ENCODE peak calls at places on chromosomes 11 and 22, in eight cellular contexts. D is uterus; P is CD4-positive, alpha-beta T cell; W is sigmoid colon; A is WTC11; S is nephron progenitor cell; Z is HFFc6; V is AG09309. B is an unnamed sample.

GRCh38 chr11:8019671-8020597 is 32.8 kb downstream of the EIF3F start:
- DNase-seq in D (peak; percentile 55), P (peak; percentile 32), W (no peak), A (no peak), S (peak; percentile 48), Z (peak; percentile 28), V (no peak), B (no peak)

GRCh38 chr11:109864161-109864661 is 229.0 kb upstream of the ZC3H12C start:
- DNase-seq in D (no peak), P (no peak), W (no peak), A (no peak), S (peak; percentile 3), Z (no peak), V (no peak), B (no peak)

GRCh38 chr11:68026391-68027105 is 3.9 kb upstream of the NDUFS8 start:
- DNase-seq in D (no peak), P (no peak), W (no peak), A (no peak), S (no peak), Z (no peak), V (no peak), B (no peak)

GRCh38 chr11:62020661-62021060 is 53.2 kb upstream of the FTH1 start:
- DNase-seq in D (no peak), P (no peak), W (peak; percentile 46), A (no peak), S (no peak), Z (no peak), V (no peak), B (no peak)

GRCh38 chr22:44372611-44373010 is 59.9 kb upstream of the SHISAL1 start:
- DNase-seq in D (no peak), P (no peak), W (peak; percentile 47), A (peak; percentile 1), S (no peak), Z (no peak), V (no peak), B (no peak)

GRCh38 chr22:35541254-35541748 is 670 bp downstream of the RASD2 start:
- DNase-seq in D (no peak), P (no peak), W (no peak), A (peak; percentile 46), S (peak; percentile 60), Z (no peak), V (no peak), B (no peak)

GRCh38 chr22:36075230-36075629 is 46.6 kb upstream of the RBFOX2 start:
- DNase-seq in D (no peak), P (no peak), W (no peak), A (no peak), S (no peak), Z (no peak), V (no peak), B (no peak)

GRCh38 chr11:46674463-46675287 is 25.7 kb downstream of the ARHGAP1 start:
- DNase-seq in D (no peak), P (peak; percentile 18), W (peak; percentile 40), A (peak; percentile 82), S (peak; percentile 43), Z (no peak), V (no peak), B (no peak)

GRCh38 chr22:28547132-28547842 is 132.4 kb downstream of the TTC28 start:
- DNase-seq in D (no peak), P (no peak), W (no peak), A (no peak), S (no peak), Z (peak; percentile 74), V (peak; percentile 59), B (no peak)

GRCh38 chr22:36930041-36930935 is 16.9 kb downstream of the CSF2RB start:
- DNase-seq in D (no peak), P (no peak), W (no peak), A (no peak), S (peak; percentile 55), Z (no peak), V (no peak), B (no peak)

GRCh38 chr11:31940396-31941037 is 129.4 kb upstream of the PAX6 start:
- DNase-seq in D (no peak), P (no peak), W (no peak), A (no peak), S (no peak), Z (peak; percentile 23), V (no peak), B (no peak)

GRCh38 chr11:11459578-11459977 is 106.5 kb upstream of the CSNK2A3 start:
- DNase-seq in D (no peak), P (no peak), W (no peak), A (no peak), S (no peak), Z (no peak), V (no peak), B (no peak)

GRCh38 chr22:35070451-35071093 is 4.6 kb downstream of the ISX start:
- DNase-seq in D (no peak), P (no peak), W (no peak), A (no peak), S (no peak), Z (no peak), V (no peak), B (no peak)

GRCh38 chr11:130166457-130166784 is 6.8 kb downstream of the ST14 start:
- DNase-seq in D (no peak), P (no peak), W (no peak), A (no peak), S (no peak), Z (peak; percentile 91), V (peak; percentile 80), B (no peak)

GRCh38 chr11:45596571-45596970 is 68.9 kb downstream of the CHST1 start:
- DNase-seq in D (no peak), P (no peak), W (peak; percentile 42), A (no peak), S (no peak), Z (no peak), V (no peak), B (no peak)

GRCh38 chr22:23036684-23037428 is 33.5 kb upstream of the GNAZ start:
- DNase-seq in D (no peak), P (no peak), W (no peak), A (no peak), S (no peak), Z (peak; percentile 64), V (peak; percentile 7), B (no peak)

GRCh38 chr22:29269731-29270474 is 1.8 kb downstream of the EWSR1 start:
- DNase-seq in D (no peak), P (no peak), W (no peak), A (no peak), S (no peak), Z (no peak), V (no peak), B (no peak)

GRCh38 chr11:23924226-23924625 is 572.6 kb upstream of the LUZP2 start:
- DNase-seq in D (no peak), P (no peak), W (no peak), A (no peak), S (no peak), Z (no peak), V (no peak), B (no peak)

DNA sequence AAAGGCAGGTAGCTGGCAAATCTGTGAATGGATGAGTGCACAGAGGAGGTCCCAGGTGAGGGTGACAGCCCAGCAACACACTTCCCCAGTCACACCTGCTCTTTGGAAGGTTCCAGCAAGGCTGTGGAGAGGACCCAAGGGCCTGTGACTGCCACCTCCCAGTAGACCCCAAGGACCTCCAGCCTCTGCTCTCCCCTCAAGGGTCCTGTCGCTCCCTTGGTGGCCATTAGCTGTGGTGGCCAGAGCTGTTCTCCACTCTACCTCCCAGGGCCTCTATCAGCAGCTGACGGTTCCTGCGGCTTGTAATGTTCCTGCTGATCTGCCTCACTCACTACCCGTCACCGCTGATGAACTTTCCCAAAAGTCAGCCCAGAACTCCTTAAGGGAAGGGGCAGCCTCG is 93.0 kb downstream of the SWAP70 start:
- DNase-seq in D (no peak), P (no peak), W (no peak), A (no peak), S (no peak), Z (no peak), V (no peak), B (no peak)
- TF ChIP-seq CTCF in D (no peak), P (no peak), W (no peak), A (no peak), S (no peak), Z (no peak), V (no peak), B (no peak)

DNA sequence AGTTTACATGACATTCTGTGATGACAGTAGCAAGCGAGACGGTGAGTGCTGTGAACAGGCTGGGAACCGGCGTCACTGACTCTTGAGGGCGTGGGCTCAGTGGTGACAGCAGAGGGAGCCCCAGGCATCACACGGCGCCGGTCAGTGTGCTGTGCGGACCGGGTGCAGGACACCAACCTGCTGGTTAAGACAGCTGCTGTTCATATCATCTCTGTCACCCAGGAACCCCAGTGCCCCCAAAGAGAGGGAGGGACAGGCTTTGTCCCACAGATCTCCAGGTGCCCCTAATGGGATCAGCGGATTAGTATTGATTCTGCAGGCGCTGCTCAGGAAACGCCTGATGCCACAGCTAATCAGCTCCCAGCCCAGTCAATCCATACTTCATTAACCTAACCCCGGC is 18.4 kb downstream of the B3GAT1 start:
- DNase-seq in D (no peak), P (no peak), W (no peak), A (peak; percentile 33), S (peak; percentile 44), Z (no peak), V (no peak), B (peak; percentile 25)
- TF ChIP-seq CTCF in D (no peak), P (no peak), W (no peak), A (no peak), S (peak; percentile 32), Z (no peak), V (no peak), B (peak; percentile 49)

GRCh38 chr22:38927033-38927789 is 30.2 kb upstream of the APOBEC3A start:
- DNase-seq in D (peak; percentile 60), P (peak; percentile 22), W (peak; percentile 89), A (peak; percentile 85), S (peak; percentile 80), Z (peak; percentile 54), V (no peak), B (peak; percentile 70)
- TF ChIP-seq CTCF in D (peak; percentile 51), P (peak; percentile 37), W (peak; percentile 61), A (peak; percentile 59), S (peak; percentile 68), Z (peak; percentile 81), V (peak; percentile 69), B (peak; percentile 73)

GRCh38 chr11:75767228-75767572 is 1.4 kb upstream of the DGAT2 start:
- DNase-seq in D (no peak), P (no peak), W (peak; percentile 46), A (no peak), S (no peak), Z (no peak), V (no peak), B (no peak)

GRCh38 chr11:75768112-75768908 is at the start of gene DGAT2:
- DNase-seq in D (peak; percentile 56), P (peak; percentile 66), W (peak; percentile 76), A (peak; percentile 67), S (peak; percentile 84), Z (no peak), V (no peak), B (peak; percentile 61)

GRCh38 chr11:75768909-75769771 is 562 bp downstream of the DGAT2 start:
- DNase-seq in D (no peak), P (no peak), W (peak; percentile 63), A (peak; percentile 32), S (no peak), Z (no peak), V (no peak), B (no peak)

GRCh38 chr11:75766449-75767227 is 1.9 kb upstream of the DGAT2 start:
- DNase-seq in D (no peak), P (no peak), W (peak; percentile 30), A (no peak), S (no peak), Z (no peak), V (no peak), B (no peak)

GRCh38 chr11:75767793-75768111 is 826 bp upstream of the DGAT2 start:
- DNase-seq in D (no peak), P (no peak), W (no peak), A (no peak), S (no peak), Z (no peak), V (no peak), B (no peak)
- TF ChIP-seq CTCF in D (no peak), P (no peak), W (no peak), A (no peak), S (no peak), Z (no peak), V (no peak), B (no peak)

B was measured in neural crest cell.